ENCODE peak calls at places on chromosomes 16 and 17, in four cellular contexts. A, G, E and B are unnamed samples.

GRCh38 chr16:7482028-7482427 is 149.4 kb downstream of the RBFOX1 start:
- DNase-seq in A (no peak), G (no peak), E (no peak), B (no peak)

GRCh38 chr16:78505544-78506371 is 406.3 kb downstream of the WWOX start:
- DNase-seq in A (no peak), G (no peak), E (no peak), B (no peak)

GRCh38 chr17:80504671-80505413 is 28.4 kb upstream of the NPTX1 start:
- DNase-seq in E (no peak), G (no peak), A (no peak), B (no peak)

GRCh38 chr17:28901866-28902818 is 737 bp downstream of the DHRS13 start:
- DNase-seq in A (no peak), E (no peak), G (peak; percentile 83), B (peak; percentile 52)

GRCh38 chr17:28381141-28381825 is 9.8 kb downstream of the SARM1 start:
- DNase-seq in A (no peak), G (no peak), E (no peak), B (no peak)

GRCh38 chr16:48503779-48504178 is 106.2 kb downstream of the N4BP1 start:
- DNase-seq in A (no peak), E (no peak), G (peak; percentile 88), B (no peak)

GRCh38 chr16:57392694-57393093 is 11.9 kb upstream of the CCL17 start:
- DNase-seq in E (no peak), G (no peak), A (no peak), B (peak; percentile 85)

GRCh38 chr16:79212114-79212791 is 388.3 kb downstream of the MAF start:
- DNase-seq in A (no peak), E (no peak), G (no peak), B (no peak)

GRCh38 chr16:85425061-85425662 is 188.0 kb upstream of the GSE1 start:
- DNase-seq in G (peak; percentile 62), A (no peak), E (no peak), B (no peak)

GRCh38 chr17:35889241-35889640 is 9.1 kb upstream of the CCL5 start:
- DNase-seq in A (no peak), G (no peak), E (no peak), B (no peak)

GRCh38 chr16:11561856-11562255 is 24.9 kb downstream of the LITAF start:
- DNase-seq in A (no peak), G (no peak), E (no peak), B (no peak)

GRCh38 chr17:39820541-39820940 is 43.6 kb downstream of the IKZF3 start:
- DNase-seq in E (no peak), G (no peak), A (no peak), B (no peak)

GRCh38 chr16:85613609-85614337 is 651 bp downstream of the GSE1 start:
- DNase-seq in A (no peak), E (no peak), G (peak; percentile 87), B (peak; percentile 88)

GRCh38 chr17:78343099-78343432 is 16.8 kb downstream of the SOCS3 start:
- DNase-seq in G (peak; percentile 62), E (no peak), A (peak; percentile 45), B (no peak)

GRCh38 chr17:9021158-9021984 is at the start of gene NTN1:
- DNase-seq in G (peak; percentile 65), E (no peak), A (no peak), B (peak; percentile 71)

GRCh38 chr16:88979616-88980015 is 2.6 kb upstream of the CBFA2T3 start:
- DNase-seq in A (no peak), G (no peak), E (no peak), B (no peak)

GRCh38 chr17:75633484-75634375 is 496 bp downstream of the SMIM5 start:
- DNase-seq in A (peak; percentile 80), E (no peak), G (peak; percentile 81), B (peak; percentile 98)

GRCh38 chr16:46962629-46963028 is 10.8 kb downstream of the DNAJA2 start:
- DNase-seq in A (no peak), G (no peak), E (no peak), B (no peak)

DNA sequence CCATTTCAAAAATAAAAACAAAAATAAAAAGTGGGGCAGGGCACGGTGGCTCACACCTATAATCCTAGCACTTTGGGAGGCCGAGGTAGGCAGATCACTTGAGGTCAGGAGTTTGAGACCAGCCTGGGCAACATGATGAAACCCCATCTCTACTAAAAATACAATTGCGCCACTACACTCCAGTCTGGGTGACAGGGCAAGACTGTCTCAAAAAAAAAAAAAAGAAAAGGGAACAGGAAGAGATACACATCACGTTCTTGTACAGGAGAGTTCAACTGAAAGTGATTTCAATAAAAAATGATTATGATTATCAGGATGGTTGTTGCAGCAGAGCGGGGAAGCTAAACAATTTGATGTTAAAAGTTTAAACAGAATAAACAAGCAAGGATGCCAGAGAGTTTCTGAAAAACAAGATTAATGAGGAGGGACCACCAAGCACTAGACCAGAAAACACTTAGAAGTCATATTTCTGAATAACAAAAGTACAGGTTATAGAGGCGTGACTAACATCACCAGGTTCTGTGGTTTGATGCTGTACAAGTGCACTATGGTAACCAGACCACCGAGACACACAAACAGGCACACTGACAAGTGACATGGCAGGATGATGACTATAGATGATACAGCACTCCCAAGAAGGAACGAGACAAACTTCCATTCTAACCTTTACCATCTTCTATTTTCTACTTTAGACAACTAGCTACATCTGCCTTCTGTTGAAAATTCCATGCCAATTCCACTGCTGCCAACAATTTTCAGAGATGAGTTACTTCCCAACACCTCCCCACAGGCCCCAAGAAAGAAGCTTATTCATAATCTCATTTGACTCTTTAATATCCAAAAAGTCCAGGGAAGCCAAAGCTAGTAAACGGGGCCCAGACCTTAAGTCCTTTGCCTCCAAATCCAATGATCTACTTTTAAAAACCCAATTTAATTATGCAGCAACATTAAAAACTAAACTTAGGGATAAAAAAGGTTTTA is 11.8 kb downstream of the DNAJA2 start:
- DNase-seq in E (no peak), G (no peak), A (no peak), B (no peak)
- TF ChIP-seq JUND in E (no peak), G (no peak), A (no peak), B (no peak)

DNA sequence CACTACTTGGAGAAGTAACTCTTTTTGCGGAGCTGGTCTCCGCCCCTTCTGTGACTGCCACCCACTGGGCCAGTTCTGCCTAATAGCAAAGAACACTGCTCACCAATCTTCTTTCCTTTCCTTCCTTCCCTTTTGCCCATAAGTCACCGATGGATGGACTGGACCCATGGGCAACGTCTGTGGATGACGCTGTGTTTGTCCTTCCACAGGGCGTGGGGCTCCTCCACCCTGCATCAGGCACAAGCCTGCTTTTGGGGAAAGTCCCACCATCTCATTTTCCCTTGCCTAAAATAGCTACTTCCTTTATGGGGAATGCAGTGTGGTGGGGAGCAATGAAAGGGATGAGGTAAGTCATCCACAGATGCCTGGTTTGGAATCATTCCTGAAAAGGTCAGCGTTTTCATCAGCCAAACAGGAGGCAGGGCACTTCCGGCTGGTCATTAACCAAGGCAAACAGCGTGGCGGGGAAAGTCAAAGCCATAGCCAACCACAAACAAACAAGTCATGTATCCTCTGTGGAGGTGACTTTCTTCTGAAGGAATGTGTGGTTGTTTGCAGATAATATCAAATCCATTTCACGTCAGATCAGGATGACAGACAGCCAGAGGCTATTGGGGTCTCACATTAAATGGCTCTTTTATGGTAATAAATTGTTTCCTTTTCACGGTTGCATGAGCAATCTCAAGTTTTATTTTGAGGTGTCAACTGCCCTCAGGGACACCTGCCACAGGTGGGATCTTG is 30.7 kb upstream of the MED9 start:
- DNase-seq in G (no peak), E (no peak), A (peak; percentile 76), B (peak; percentile 72)
- TF ChIP-seq JUND in G (no peak), E (no peak), A (no peak), B (peak; percentile 83)

DNA sequence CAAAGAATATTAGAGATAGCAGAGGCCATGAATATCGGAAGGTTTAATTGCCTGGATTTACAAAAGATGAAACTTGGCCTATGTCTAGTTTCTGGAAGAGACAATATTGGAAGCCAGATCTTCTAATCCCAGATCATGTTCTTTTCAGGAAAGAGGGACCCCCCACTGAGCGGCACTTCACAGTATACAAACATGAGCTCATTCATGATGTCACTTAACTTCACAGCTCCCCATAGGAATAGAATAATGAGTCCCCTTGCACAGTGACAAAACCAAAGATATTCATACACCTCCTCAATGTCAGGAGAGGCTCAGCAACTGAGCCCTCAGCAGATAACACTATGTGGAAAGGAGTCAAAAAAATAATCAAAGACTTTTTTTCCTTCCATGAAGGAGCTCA is 147.5 kb downstream of the CDH11 start:
- DNase-seq in G (no peak), A (no peak), E (no peak), B (no peak)
- TF ChIP-seq JUND in G (no peak), A (no peak), E (no peak), B (no peak)

GRCh38 chr17:48542114-48542955 is 2.6 kb downstream of the HOXB2 start:
- DNase-seq in G (no peak), E (no peak), A (no peak), B (no peak)

GRCh38 chr17:48541036-48541573 is 3.8 kb downstream of the HOXB2 start:
- DNase-seq in E (no peak), A (no peak), G (no peak), B (no peak)

GRCh38 chr17:48542956-48543853 is 1.7 kb downstream of the HOXB2 start:
- DNase-seq in G (peak; percentile 66), E (no peak), A (no peak), B (peak; percentile 91)

GRCh38 chr17:48540213-48540612 is 4.7 kb downstream of the HOXB2 start:
- DNase-seq in G (no peak), A (no peak), E (no peak), B (no peak)

DNA sequence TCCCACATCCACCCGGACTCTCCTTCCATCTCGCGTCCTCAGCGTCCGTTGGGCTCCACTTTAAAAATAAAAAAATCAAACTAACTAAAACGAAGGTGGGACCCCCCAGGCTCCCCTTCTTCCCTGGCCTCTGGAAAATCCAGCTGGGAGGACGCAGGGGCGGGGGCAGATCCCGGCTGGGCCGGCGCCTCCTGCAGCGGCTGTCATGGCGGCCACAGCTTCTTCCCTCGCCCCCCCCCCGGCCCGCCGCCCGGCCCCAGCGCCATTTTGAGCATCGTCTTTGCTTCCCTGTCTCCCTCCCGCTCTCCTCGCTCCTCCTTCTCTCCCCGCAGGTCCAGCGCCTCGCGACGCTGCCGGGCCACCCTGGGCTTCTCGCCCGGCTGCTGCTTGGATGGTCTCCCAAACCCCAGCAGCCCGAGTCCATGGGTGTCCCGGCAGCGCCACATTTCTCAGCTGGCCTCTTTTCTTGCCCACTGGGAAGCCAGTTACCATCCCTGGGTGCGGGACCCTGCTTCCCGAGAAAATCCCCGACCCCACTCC is 3.3 kb downstream of the HOXB2 start:
- DNase-seq in A (no peak), E (no peak), G (peak; percentile 44), B (peak; percentile 86)
- TF ChIP-seq JUND in A (no peak), E (no peak), G (no peak), B (no peak)